ENCODE peak calls at places on chromosomes 7 and 10, in five cellular contexts. E, Q, I, H and Z are unnamed samples.

GRCh38 chr10:123148414-123149161 is 652 bp downstream of the HMX2 start:
- DNase-seq in E (no peak), Q (no peak), I (no peak), H (no peak), Z (no peak)

GRCh38 chr7:51428226-51428887 is 111.7 kb upstream of the COBL start:
- DNase-seq in E (no peak), Q (no peak), I (peak), H (no peak), Z (no peak)

GRCh38 chr10:59323831-59324401 is 38.4 kb downstream of the FAM13C start:
- DNase-seq in E (no peak), Q (no peak), I (no peak), H (no peak), Z (no peak)

GRCh38 chr10:16565604-16566003 is 43.9 kb upstream of the C1QL3 start:
- DNase-seq in E (no peak), Q (no peak), I (no peak), H (no peak), Z (no peak)

GRCh38 chr10:116891208-116891607 is 41.9 kb downstream of the ENO4 start:
- DNase-seq in E (no peak), Q (no peak), I (peak), H (no peak), Z (no peak)

GRCh38 chr7:24756989-24757798 is at the start of gene GSDME:
- DNase-seq in E (peak), Q (peak), I (peak), H (peak), Z (no peak)

GRCh38 chr7:47337531-47337930 is 244.4 kb downstream of the TNS3 start:
- DNase-seq in E (no peak), Q (no peak), I (no peak), H (peak), Z (no peak)

GRCh38 chr10:71548494-71548846 is 151.8 kb downstream of the CDH23 start:
- DNase-seq in E (no peak), Q (no peak), I (peak), H (no peak), Z (no peak)

GRCh38 chr10:14750900-14751575 is 23.7 kb downstream of the FAM107B start:
- DNase-seq in E (no peak), Q (no peak), I (no peak), H (no peak), Z (no peak)

GRCh38 chr7:159027803-159028455 is 116.7 kb downstream of the VIPR2 start:
- DNase-seq in E (no peak), Q (no peak), I (peak), H (peak), Z (peak)

GRCh38 chr10:130333185-130333584 is 197.0 kb downstream of the GLRX3 start:
- DNase-seq in E (no peak), Q (no peak), I (no peak), H (no peak), Z (no peak)

GRCh38 chr7:86846494-86847190 is 202.9 kb downstream of the GRM3 start:
- DNase-seq in E (peak), Q (no peak), I (no peak), H (peak), Z (no peak)

GRCh38 chr10:102557569-102557968 is 53.8 kb downstream of the SUFU start:
- DNase-seq in E (no peak), Q (no peak), I (no peak), H (no peak), Z (no peak)

GRCh38 chr7:153370092-153370491 is 610.5 kb downstream of the ACTR3B start:
- DNase-seq in E (no peak), Q (no peak), I (no peak), H (no peak), Z (no peak)

GRCh38 chr10:61452655-61453641 is at the start of gene TMEM26:
- DNase-seq in E (peak), Q (peak), I (no peak), H (no peak), Z (no peak)

GRCh38 chr10:16854623-16855022 is 37.4 kb upstream of the RSU1 start:
- DNase-seq in E (no peak), Q (no peak), I (peak), H (no peak), Z (peak)

GRCh38 chr7:50303894-50304157 is 690 bp upstream of the IKZF1 start:
- DNase-seq in E (no peak), Q (no peak), I (no peak), H (no peak), Z (no peak)

GRCh38 chr7:50305697-50306300 is 1.3 kb downstream of the IKZF1 start:
- DNase-seq in E (no peak), Q (no peak), I (no peak), H (no peak), Z (no peak)

GRCh38 chr7:50304911-50305621 is 550 bp downstream of the IKZF1 start:
- DNase-seq in E (no peak), Q (no peak), I (no peak), H (no peak), Z (no peak)

GRCh38 chr7:50303082-50303893 is 1.2 kb upstream of the IKZF1 start:
- DNase-seq in E (no peak), Q (no peak), I (no peak), H (no peak), Z (no peak)

DNA sequence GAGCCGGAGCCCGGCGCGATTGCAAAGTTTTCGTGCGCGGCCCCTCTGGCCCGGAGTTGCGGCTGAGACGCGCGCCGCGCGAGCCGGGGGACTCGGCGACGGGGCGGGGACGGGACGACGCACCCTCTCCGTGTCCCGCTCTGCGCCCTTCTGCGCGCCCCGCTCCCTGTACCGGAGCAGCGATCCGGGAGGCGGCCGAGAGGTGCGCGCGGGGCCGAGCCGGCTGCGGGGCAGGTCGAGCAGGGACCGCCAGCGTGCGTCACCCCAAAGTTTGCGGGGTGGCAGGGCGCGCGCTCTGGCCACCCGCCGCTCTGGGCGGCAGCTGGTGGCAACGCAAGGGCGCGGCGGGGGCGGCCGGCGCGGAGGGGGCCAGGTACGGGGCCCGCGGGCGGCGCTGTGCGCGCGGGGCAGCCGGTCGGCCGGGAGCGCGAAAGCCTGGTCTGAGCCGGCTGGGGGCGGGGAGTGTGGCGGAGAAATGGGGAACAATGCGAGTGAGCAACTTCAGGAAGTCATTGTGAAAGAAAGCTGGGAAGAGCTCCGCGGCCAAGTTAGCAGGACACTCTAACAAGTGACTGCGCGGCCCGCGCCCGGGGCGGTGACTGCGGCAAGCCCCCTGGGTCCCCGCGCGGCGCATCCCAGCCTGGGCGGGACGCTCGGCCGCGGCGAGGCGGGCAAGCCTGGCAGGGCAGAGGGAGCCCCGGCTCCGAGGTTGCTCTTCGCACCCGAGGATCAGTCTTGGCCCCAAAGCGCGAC is at the start of gene IKZF1:
- DNase-seq in E (peak), Q (no peak), I (no peak), H (peak), Z (no peak)
- H3K27ac ChIP-seq in E (peak), Q (no peak), I (no peak), H (peak), Z (no peak)

DNA sequence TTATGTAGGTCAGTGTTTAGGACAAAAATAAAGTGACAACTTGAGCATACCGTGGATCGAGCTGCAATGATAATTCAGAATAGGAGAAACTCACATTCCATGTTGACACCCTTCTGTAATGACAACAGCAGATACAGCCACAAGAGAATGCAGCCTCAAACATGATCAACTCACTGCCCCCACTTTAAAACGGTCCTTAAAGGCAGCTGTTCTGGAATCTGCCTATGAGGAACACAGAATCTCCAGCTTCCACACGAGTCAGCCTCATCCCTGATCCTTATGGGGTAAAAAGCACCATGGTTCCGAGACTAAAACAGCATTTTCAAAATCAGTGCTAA is 32.5 kb upstream of the DAGLB start:
- DNase-seq in E (no peak), Q (no peak), I (no peak), H (no peak), Z (no peak)
- H3K27ac ChIP-seq in E (no peak), Q (no peak), I (no peak), H (peak), Z (no peak)

GRCh38 chr7:26295015-26295414 is 3.4 kb downstream of the SNX10 start:
- DNase-seq in E (no peak), Q (no peak), I (no peak), H (no peak), Z (no peak)

GRCh38 chr7:26292768-26293560 is 1.3 kb downstream of the SNX10 start:
- DNase-seq in E (no peak), Q (no peak), I (no peak), H (no peak), Z (no peak)

GRCh38 chr7:26291251-26291650 is 411 bp upstream of the SNX10 start:
- DNase-seq in E (no peak), Q (no peak), I (no peak), H (no peak), Z (no peak)

GRCh38 chr7:26291699-26292538 is at the start of gene SNX10:
- DNase-seq in E (peak), Q (peak), I (peak), H (peak), Z (no peak)

DNA sequence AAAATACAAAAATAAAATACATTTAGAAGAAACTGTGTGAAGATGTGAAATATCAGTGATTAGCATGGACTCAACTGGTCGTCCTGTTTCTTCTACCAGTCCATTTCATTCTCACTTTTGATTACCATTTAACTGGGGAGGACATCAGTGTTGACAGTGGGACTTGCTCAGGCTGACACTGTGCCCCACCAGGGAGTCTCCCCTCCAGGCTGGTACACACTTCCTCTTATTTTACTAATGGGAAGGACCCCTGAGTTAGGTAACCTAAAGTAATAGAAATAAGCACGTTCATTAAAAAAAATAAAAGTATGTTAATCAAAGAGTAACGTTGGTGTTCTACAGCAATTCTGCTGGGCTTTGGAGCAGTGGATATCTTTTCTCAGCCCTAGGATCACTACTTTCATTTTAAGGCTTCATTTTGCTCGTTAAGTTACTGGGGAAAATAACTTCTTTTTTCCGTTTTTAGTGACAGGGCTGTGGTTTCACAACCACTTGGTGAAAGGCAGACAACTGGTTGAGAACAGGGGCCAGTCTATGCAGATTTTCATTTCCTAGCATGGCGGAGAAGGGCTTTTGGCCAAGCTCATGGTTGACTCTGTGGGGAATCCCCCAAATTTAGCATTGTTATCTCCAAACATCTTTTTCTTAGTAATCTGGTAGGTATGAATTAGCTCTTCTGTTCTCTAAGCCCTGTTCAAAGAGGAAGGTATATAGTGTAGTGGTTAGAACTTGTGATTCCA is 2.1 kb downstream of the SNX10 start:
- DNase-seq in E (no peak), Q (no peak), I (no peak), H (no peak), Z (no peak)
- H3K27ac ChIP-seq in E (peak), Q (no peak), I (no peak), H (peak), Z (no peak)

DNA sequence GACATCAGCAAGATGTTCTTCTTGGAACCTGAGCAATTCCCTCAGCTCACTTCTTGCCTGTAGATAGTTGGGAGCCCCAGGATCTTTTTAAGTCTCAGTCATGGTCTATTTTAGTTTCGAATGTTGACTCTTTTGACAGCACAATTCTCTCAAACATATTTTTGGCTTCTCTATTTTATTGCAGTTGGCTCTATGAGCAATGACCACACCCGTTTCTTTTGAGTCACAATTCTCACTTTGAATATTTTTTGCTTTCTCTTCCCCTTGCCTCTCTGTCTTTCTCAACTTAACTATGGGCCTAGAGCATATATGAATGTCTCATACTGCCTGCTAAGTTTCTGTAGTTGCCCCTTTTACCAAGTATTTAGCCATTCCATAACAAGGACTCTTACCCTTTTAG is 222.8 kb downstream of the PTN start:
- DNase-seq in E (no peak), Q (no peak), I (no peak), H (no peak), Z (no peak)
- H3K27ac ChIP-seq in E (no peak), Q (no peak), I (no peak), H (no peak), Z (no peak)

GRCh38 chr10:110959379-110960332 is 40.3 kb downstream of the SHOC2 start:
- DNase-seq in E (no peak), Q (no peak), I (no peak), H (no peak), Z (no peak)
- H3K27ac ChIP-seq in E (no peak), Q (no peak), I (no peak), H (no peak), Z (no peak)

DNA sequence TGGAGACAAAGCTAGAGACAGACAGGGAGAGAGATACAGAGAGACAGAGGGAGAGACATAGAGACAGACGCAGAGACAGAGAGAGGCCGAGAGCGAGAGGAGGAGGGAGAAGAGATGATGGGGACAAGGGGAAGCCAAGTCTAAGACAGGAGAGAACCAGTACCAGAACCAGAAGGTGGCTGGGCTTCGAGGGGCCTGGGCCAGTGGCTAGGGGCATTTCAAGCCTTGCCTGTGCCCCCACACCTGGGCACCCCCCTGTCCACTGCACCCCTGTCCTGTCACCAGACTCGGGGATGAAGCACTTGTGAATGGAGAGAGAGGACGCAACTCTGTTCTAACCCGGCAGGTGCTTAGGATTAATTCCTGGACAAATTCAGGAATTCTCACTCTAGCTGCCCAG is 157.1 kb downstream of the WDR37 start:
- DNase-seq in E (no peak), Q (no peak), I (no peak), H (no peak), Z (no peak)
- H3K27ac ChIP-seq in E (no peak), Q (no peak), I (no peak), H (no peak), Z (no peak)

GRCh38 chr7:132548489-132549078 is 27.7 kb downstream of the PLXNA4 start:
- DNase-seq in E (no peak), Q (no peak), I (no peak), H (no peak), Z (peak)
- H3K27ac ChIP-seq in E (no peak), Q (no peak), I (no peak), H (no peak), Z (no peak)

DNA sequence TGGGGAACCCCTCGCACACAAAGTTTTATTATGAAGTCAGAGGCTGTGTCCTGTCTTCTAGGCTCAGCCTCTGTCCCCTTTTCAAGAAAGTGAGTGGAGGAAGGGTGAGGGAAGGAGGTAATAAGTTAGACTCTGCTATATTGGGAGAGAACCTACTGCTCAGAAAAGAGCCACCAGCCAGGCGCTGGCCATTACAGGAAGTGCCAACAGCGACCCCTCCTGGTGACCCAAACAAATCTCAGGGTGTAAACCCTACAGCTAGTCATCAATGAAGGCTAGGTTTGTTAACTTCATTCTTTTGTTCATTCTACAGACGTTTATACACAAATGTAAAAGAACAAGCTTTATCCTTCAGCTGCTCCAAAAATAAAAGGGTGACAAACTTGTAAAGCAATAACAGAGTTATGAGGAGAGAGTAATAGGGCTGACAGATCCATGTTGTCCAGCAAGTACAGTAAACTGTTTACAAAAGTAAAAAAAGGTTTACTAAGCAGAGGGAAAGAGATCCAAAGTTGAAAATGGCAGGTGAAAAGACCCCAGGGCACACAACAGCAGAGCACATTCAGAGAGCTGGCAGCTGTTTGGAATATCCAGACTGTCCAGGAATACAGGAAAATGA is 82.7 kb downstream of the FAM204A start:
- DNase-seq in E (no peak), Q (peak), I (peak), H (peak), Z (no peak)
- H3K27ac ChIP-seq in E (no peak), Q (peak), I (no peak), H (no peak), Z (no peak)

GRCh38 chr7:64639267-64640001 is 26.5 kb upstream of the ZNF107 start:
- DNase-seq in E (no peak), Q (no peak), I (no peak), H (no peak), Z (no peak)
- H3K27ac ChIP-seq in E (no peak), Q (no peak), I (no peak), H (no peak), Z (peak)

GRCh38 chr10:86023931-86024554 is 342.6 kb downstream of the GRID1 start:
- DNase-seq in E (no peak), Q (no peak), I (no peak), H (no peak), Z (no peak)
- H3K27ac ChIP-seq in E (no peak), Q (no peak), I (no peak), H (no peak), Z (no peak)